ENCODE peak calls at places on chromosomes 2 and 18, in seven cellular contexts. One of them, this sample, is unnamed.

GRCh38 chr2:98334439-98335078 is 11.7 kb upstream of the CNGA3 start:
- DNase-seq in left lung: no peak
- DNase-seq in OCI-LY7: no peak
- DNase-seq in tibial nerve: no peak
- DNase-seq in WERI-Rb-1: no peak
- DNase-seq in pancreas: no peak
- DNase-seq in cardiac muscle cell: no peak
- DNase-seq in this sample: no peak

GRCh38 chr2:148927010-148927409 is 52.0 kb downstream of the KIF5C start:
- DNase-seq in tibial nerve: no peak
- DNase-seq in left lung: peak; percentile 75
- DNase-seq in OCI-LY7: no peak
- DNase-seq in pancreas: no peak
- DNase-seq in cardiac muscle cell: no peak
- DNase-seq in WERI-Rb-1: no peak
- DNase-seq in this sample: no peak

GRCh38 chr2:15758779-15759343 is 167.2 kb downstream of the DDX1 start:
- DNase-seq in OCI-LY7: no peak
- DNase-seq in cardiac muscle cell: no peak
- DNase-seq in tibial nerve: no peak
- DNase-seq in WERI-Rb-1: no peak
- DNase-seq in pancreas: no peak
- DNase-seq in left lung: no peak
- DNase-seq in this sample: no peak

GRCh38 chr2:117058366-117058765 is 756.1 kb upstream of the DDX18 start:
- DNase-seq in OCI-LY7: peak; percentile 61
- DNase-seq in WERI-Rb-1: no peak
- DNase-seq in tibial nerve: no peak
- DNase-seq in cardiac muscle cell: no peak
- DNase-seq in pancreas: no peak
- DNase-seq in left lung: no peak
- DNase-seq in this sample: no peak

GRCh38 chr18:42446195-42446594 is 491.2 kb downstream of the PIK3C3 start:
- DNase-seq in OCI-LY7: no peak
- DNase-seq in cardiac muscle cell: no peak
- DNase-seq in pancreas: no peak
- DNase-seq in tibial nerve: no peak
- DNase-seq in left lung: no peak
- DNase-seq in WERI-Rb-1: no peak
- DNase-seq in this sample: no peak

GRCh38 chr2:231000211-231000904 is 4.4 kb downstream of the SPATA3 start:
- DNase-seq in pancreas: peak; percentile 66
- DNase-seq in cardiac muscle cell: no peak
- DNase-seq in WERI-Rb-1: no peak
- DNase-seq in left lung: no peak
- DNase-seq in OCI-LY7: no peak
- DNase-seq in tibial nerve: no peak
- DNase-seq in this sample: no peak

GRCh38 chr18:36203360-36203895 is 16.1 kb downstream of the MOCOS start:
- DNase-seq in tibial nerve: no peak
- DNase-seq in pancreas: no peak
- DNase-seq in left lung: no peak
- DNase-seq in OCI-LY7: no peak
- DNase-seq in WERI-Rb-1: no peak
- DNase-seq in cardiac muscle cell: no peak
- DNase-seq in this sample: no peak

GRCh38 chr2:201866643-201867310 is 60.4 kb downstream of the CDK15 start:
- DNase-seq in pancreas: no peak
- DNase-seq in tibial nerve: no peak
- DNase-seq in OCI-LY7: no peak
- DNase-seq in WERI-Rb-1: no peak
- DNase-seq in cardiac muscle cell: no peak
- DNase-seq in left lung: no peak
- DNase-seq in this sample: no peak

GRCh38 chr2:207276248-207276647 is 110.5 kb upstream of the KLF7 start:
- DNase-seq in WERI-Rb-1: no peak
- DNase-seq in pancreas: no peak
- DNase-seq in tibial nerve: no peak
- DNase-seq in OCI-LY7: no peak
- DNase-seq in left lung: no peak
- DNase-seq in cardiac muscle cell: no peak
- DNase-seq in this sample: no peak

GRCh38 chr2:68544811-68545210 is 77.4 kb downstream of the APLF start:
- DNase-seq in tibial nerve: no peak
- DNase-seq in cardiac muscle cell: no peak
- DNase-seq in pancreas: no peak
- DNase-seq in OCI-LY7: no peak
- DNase-seq in left lung: no peak
- DNase-seq in WERI-Rb-1: no peak
- DNase-seq in this sample: no peak

GRCh38 chr2:234725528-234726264 is 226.1 kb upstream of the SH3BP4 start:
- DNase-seq in OCI-LY7: no peak
- DNase-seq in left lung: no peak
- DNase-seq in WERI-Rb-1: no peak
- DNase-seq in tibial nerve: no peak
- DNase-seq in cardiac muscle cell: no peak
- DNase-seq in pancreas: no peak
- DNase-seq in this sample: no peak

GRCh38 chr2:144925886-144926285 is 406.0 kb upstream of the ZEB2 start:
- DNase-seq in tibial nerve: no peak
- DNase-seq in WERI-Rb-1: no peak
- DNase-seq in left lung: no peak
- DNase-seq in pancreas: no peak
- DNase-seq in OCI-LY7: no peak
- DNase-seq in cardiac muscle cell: no peak
- DNase-seq in this sample: no peak
- TF ChIP-seq CTCF in tibial nerve: no peak
- TF ChIP-seq CTCF in WERI-Rb-1: no peak
- TF ChIP-seq CTCF in left lung: no peak
- TF ChIP-seq CTCF in pancreas: no peak
- TF ChIP-seq CTCF in OCI-LY7: no peak
- TF ChIP-seq CTCF in cardiac muscle cell: no peak
- TF ChIP-seq CTCF in this sample: no peak

GRCh38 chr2:108854484-108854883 is 67.9 kb downstream of the CCDC138 start:
- DNase-seq in WERI-Rb-1: no peak
- DNase-seq in tibial nerve: no peak
- DNase-seq in left lung: no peak
- DNase-seq in OCI-LY7: no peak
- DNase-seq in pancreas: no peak
- DNase-seq in cardiac muscle cell: no peak
- DNase-seq in this sample: no peak

GRCh38 chr2:108852375-108852774 is 65.8 kb downstream of the CCDC138 start:
- DNase-seq in OCI-LY7: no peak
- DNase-seq in WERI-Rb-1: no peak
- DNase-seq in pancreas: no peak
- DNase-seq in cardiac muscle cell: no peak
- DNase-seq in tibial nerve: no peak
- DNase-seq in left lung: no peak
- DNase-seq in this sample: no peak

GRCh38 chr2:108853421-108853820 is 66.8 kb downstream of the CCDC138 start:
- DNase-seq in left lung: no peak
- DNase-seq in pancreas: no peak
- DNase-seq in tibial nerve: no peak
- DNase-seq in cardiac muscle cell: no peak
- DNase-seq in WERI-Rb-1: no peak
- DNase-seq in OCI-LY7: no peak
- DNase-seq in this sample: no peak

GRCh38 chr2:108858894-108859293 is 72.3 kb downstream of the CCDC138 start:
- DNase-seq in left lung: no peak
- DNase-seq in pancreas: no peak
- DNase-seq in cardiac muscle cell: no peak
- DNase-seq in tibial nerve: no peak
- DNase-seq in OCI-LY7: no peak
- DNase-seq in WERI-Rb-1: no peak
- DNase-seq in this sample: no peak

GRCh38 chr2:108855194-108855593 is 68.6 kb downstream of the CCDC138 start:
- DNase-seq in WERI-Rb-1: no peak
- DNase-seq in cardiac muscle cell: no peak
- DNase-seq in pancreas: no peak
- DNase-seq in tibial nerve: no peak
- DNase-seq in OCI-LY7: peak; percentile 21
- DNase-seq in left lung: no peak
- DNase-seq in this sample: no peak
- TF ChIP-seq CTCF in WERI-Rb-1: no peak
- TF ChIP-seq CTCF in cardiac muscle cell: no peak
- TF ChIP-seq CTCF in pancreas: no peak
- TF ChIP-seq CTCF in tibial nerve: no peak
- TF ChIP-seq CTCF in OCI-LY7: peak; percentile 67
- TF ChIP-seq CTCF in left lung: no peak
- TF ChIP-seq CTCF in this sample: no peak

GRCh38 chr2:26982102-26982742 is 11.8 kb downstream of the MAPRE3 start:
- DNase-seq in pancreas: peak; percentile 67
- DNase-seq in WERI-Rb-1: peak; percentile 67
- DNase-seq in tibial nerve: no peak
- DNase-seq in OCI-LY7: peak; percentile 48
- DNase-seq in cardiac muscle cell: peak; percentile 64
- DNase-seq in left lung: no peak
- DNase-seq in this sample: peak; percentile 32
- TF ChIP-seq CTCF in pancreas: peak; percentile 44
- TF ChIP-seq CTCF in WERI-Rb-1: peak; percentile 74
- TF ChIP-seq CTCF in tibial nerve: peak; percentile 14
- TF ChIP-seq CTCF in OCI-LY7: peak; percentile 66
- TF ChIP-seq CTCF in cardiac muscle cell: peak; percentile 40
- TF ChIP-seq CTCF in left lung: peak; percentile 26
- TF ChIP-seq CTCF in this sample: no peak

DNA sequence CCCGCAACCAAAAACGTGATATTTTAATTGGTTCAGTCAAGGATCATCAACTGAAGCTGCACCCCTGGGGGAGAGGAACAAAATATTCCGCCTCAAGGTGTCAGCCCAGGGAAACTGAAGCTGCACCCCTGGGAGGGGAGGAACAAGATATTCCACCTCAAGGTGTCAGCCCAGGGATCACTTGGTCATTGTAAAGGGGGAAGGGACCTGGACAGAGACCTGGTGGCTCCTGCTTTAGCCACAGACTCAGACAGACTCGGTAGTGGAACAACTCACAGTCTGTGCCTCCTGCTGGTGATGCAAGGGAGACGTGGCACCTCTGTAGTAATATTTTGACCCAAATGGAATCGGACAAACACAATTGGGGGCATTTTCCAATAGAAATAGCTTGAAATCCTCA is 75.1 kb downstream of the GBX2 start:
- DNase-seq in WERI-Rb-1: no peak
- DNase-seq in cardiac muscle cell: no peak
- DNase-seq in tibial nerve: no peak
- DNase-seq in OCI-LY7: no peak
- DNase-seq in left lung: no peak
- DNase-seq in pancreas: no peak
- DNase-seq in this sample: no peak
- TF ChIP-seq CTCF in WERI-Rb-1: no peak
- TF ChIP-seq CTCF in cardiac muscle cell: no peak
- TF ChIP-seq CTCF in tibial nerve: no peak
- TF ChIP-seq CTCF in OCI-LY7: no peak
- TF ChIP-seq CTCF in left lung: no peak
- TF ChIP-seq CTCF in pancreas: no peak
- TF ChIP-seq CTCF in this sample: no peak

DNA sequence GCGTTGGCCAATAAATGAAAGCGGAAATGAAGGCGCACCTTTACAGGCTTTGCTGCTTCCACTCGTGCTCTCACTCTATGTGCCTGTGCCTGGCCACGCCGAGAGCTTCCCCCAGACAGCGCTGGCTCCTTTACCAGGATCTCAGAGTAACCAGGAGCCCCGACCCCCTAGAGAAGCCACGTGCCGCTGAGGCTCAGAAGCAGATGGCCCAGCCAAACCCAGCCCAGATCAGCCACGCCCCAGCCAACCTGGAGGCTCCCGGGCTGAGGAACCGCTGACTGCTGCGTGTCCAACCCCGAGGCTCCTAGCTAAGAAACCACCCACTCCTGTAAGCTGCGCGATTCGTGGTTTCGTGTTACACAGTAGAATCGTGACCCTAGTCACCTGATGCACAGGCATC is 199.3 kb downstream of the NCK2 start:
- DNase-seq in left lung: no peak
- DNase-seq in OCI-LY7: no peak
- DNase-seq in cardiac muscle cell: no peak
- DNase-seq in WERI-Rb-1: no peak
- DNase-seq in pancreas: no peak
- DNase-seq in tibial nerve: no peak
- DNase-seq in this sample: no peak
- TF ChIP-seq CTCF in left lung: no peak
- TF ChIP-seq CTCF in OCI-LY7: no peak
- TF ChIP-seq CTCF in cardiac muscle cell: no peak
- TF ChIP-seq CTCF in WERI-Rb-1: no peak
- TF ChIP-seq CTCF in pancreas: no peak
- TF ChIP-seq CTCF in tibial nerve: no peak
- TF ChIP-seq CTCF in this sample: no peak

DNA sequence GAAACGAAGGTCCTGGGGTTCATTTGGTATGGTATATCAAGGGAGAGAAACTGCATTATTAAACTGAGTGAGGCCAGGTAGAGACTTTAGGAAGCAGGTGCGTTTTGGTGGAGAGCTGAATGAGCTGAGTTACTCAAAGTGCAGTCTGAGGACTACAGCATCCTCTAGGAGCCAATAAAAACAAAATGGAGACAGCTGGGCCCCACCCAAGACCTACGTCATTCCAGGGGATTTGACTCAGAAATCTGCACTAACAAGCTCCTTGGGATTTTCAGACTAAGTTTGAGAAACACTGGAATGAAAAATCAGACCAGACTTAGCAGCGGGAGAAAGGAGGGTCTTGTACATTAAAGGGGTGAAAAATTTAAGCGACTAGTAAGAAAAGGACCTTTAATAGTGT is 131.5 kb downstream of the UXS1 start:
- DNase-seq in tibial nerve: peak; percentile 59
- DNase-seq in WERI-Rb-1: no peak
- DNase-seq in cardiac muscle cell: no peak
- DNase-seq in OCI-LY7: no peak
- DNase-seq in left lung: no peak
- DNase-seq in pancreas: no peak
- DNase-seq in this sample: no peak
- TF ChIP-seq CTCF in tibial nerve: no peak
- TF ChIP-seq CTCF in WERI-Rb-1: no peak
- TF ChIP-seq CTCF in cardiac muscle cell: no peak
- TF ChIP-seq CTCF in OCI-LY7: no peak
- TF ChIP-seq CTCF in left lung: no peak
- TF ChIP-seq CTCF in pancreas: no peak
- TF ChIP-seq CTCF in this sample: no peak

DNA sequence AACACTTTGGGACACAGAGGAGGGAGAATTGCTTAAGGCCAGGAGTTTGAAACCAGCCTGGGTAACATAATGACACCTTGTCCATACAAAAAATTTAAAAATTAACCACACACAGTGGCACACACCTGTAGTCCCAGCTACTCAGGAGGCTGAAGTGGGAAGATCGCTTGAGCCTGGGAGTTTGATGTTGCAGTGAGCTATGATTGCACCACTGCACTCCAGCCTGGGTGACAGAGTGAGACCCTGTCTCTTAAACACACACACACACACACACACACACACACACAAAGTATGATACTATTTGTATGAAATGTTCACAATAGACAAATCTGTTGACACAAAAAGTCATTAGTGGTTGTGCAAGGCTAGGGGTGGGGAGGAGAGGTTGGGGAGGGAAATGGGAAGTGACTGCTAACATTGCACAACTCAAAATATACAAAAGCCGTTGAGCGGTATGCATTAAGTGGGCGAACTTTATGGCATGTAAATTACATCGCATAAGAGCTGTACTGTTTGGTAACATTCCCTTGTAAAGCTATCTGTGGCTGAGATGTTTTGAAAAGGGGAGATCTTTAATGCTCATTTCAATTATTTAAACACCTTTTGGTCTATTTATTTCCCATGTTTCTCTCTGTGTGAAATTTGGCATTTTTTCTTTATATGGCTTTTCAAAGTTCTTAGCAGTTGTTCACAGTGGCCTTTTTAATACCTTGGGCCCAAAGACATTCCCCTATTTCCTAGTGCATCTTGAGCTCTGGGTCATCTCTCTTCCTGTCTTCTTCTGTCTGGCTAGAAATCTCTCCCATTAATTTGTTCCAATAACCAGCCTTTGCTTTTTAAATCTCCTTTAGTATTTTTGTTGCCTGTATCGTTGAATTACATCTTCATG is 58.9 kb upstream of the ZNF516 start:
- DNase-seq in cardiac muscle cell: no peak
- DNase-seq in OCI-LY7: no peak
- DNase-seq in left lung: no peak
- DNase-seq in WERI-Rb-1: no peak
- DNase-seq in tibial nerve: no peak
- DNase-seq in pancreas: no peak
- DNase-seq in this sample: no peak
- TF ChIP-seq CTCF in cardiac muscle cell: no peak
- TF ChIP-seq CTCF in OCI-LY7: no peak
- TF ChIP-seq CTCF in left lung: no peak
- TF ChIP-seq CTCF in WERI-Rb-1: no peak
- TF ChIP-seq CTCF in tibial nerve: no peak
- TF ChIP-seq CTCF in pancreas: no peak
- TF ChIP-seq CTCF in this sample: no peak